ENCODE peak calls at places on chromosomes 7 and 10, in six cellular contexts. One of them, this sample, is unnamed.

GRCh38 chr10:33041783-33042437 is 83.9 kb upstream of the ITGB1 start:
- DNase-seq in brain microvascular endothelial cell: no peak
- DNase-seq in H54: no peak
- DNase-seq in left ventricle myocardium inferior: no peak
- DNase-seq in NCI-H1930: no peak
- DNase-seq in heart right ventricle: no peak
- DNase-seq in this sample: no peak

GRCh38 chr7:22607180-22607579 is 107.2 kb upstream of the STEAP1B start:
- DNase-seq in heart right ventricle: no peak
- DNase-seq in H54: no peak
- DNase-seq in NCI-H1930: no peak
- DNase-seq in brain microvascular endothelial cell: peak
- DNase-seq in left ventricle myocardium inferior: no peak
- DNase-seq in this sample: no peak

GRCh38 chr7:69941077-69941476 is 342.8 kb downstream of the AUTS2 start:
- DNase-seq in H54: no peak
- DNase-seq in left ventricle myocardium inferior: no peak
- DNase-seq in NCI-H1930: no peak
- DNase-seq in heart right ventricle: no peak
- DNase-seq in brain microvascular endothelial cell: no peak
- DNase-seq in this sample: no peak

GRCh38 chr7:151705744-151706567 is 171.0 kb downstream of the PRKAG2 start:
- DNase-seq in brain microvascular endothelial cell: peak
- DNase-seq in NCI-H1930: no peak
- DNase-seq in left ventricle myocardium inferior: peak
- DNase-seq in H54: no peak
- DNase-seq in heart right ventricle: no peak
- DNase-seq in this sample: no peak

GRCh38 chr10:95987685-95988426 is 55.5 kb upstream of the CCNJ start:
- DNase-seq in NCI-H1930: no peak
- DNase-seq in brain microvascular endothelial cell: no peak
- DNase-seq in H54: no peak
- DNase-seq in left ventricle myocardium inferior: no peak
- DNase-seq in heart right ventricle: no peak
- DNase-seq in this sample: no peak

GRCh38 chr7:70797109-70797514 is 334.8 kb upstream of the GALNT17 start:
- DNase-seq in brain microvascular endothelial cell: no peak
- DNase-seq in H54: no peak
- DNase-seq in NCI-H1930: no peak
- DNase-seq in heart right ventricle: no peak
- DNase-seq in left ventricle myocardium inferior: no peak
- DNase-seq in this sample: no peak

GRCh38 chr7:134890246-134891240 is 95.8 kb upstream of the AGBL3 start:
- DNase-seq in left ventricle myocardium inferior: peak
- DNase-seq in heart right ventricle: no peak
- DNase-seq in brain microvascular endothelial cell: peak
- DNase-seq in NCI-H1930: no peak
- DNase-seq in H54: no peak
- DNase-seq in this sample: peak

GRCh38 chr7:117043051-117043546 is 89.8 kb downstream of the ST7 start:
- DNase-seq in NCI-H1930: no peak
- DNase-seq in left ventricle myocardium inferior: no peak
- DNase-seq in heart right ventricle: no peak
- DNase-seq in H54: no peak
- DNase-seq in brain microvascular endothelial cell: no peak
- DNase-seq in this sample: no peak

GRCh38 chr10:51892313-51892712 is 192.9 kb upstream of the CSTF2T start:
- DNase-seq in left ventricle myocardium inferior: no peak
- DNase-seq in heart right ventricle: no peak
- DNase-seq in brain microvascular endothelial cell: no peak
- DNase-seq in H54: no peak
- DNase-seq in NCI-H1930: no peak
- DNase-seq in this sample: no peak

GRCh38 chr10:69377191-69377590 is 39.5 kb downstream of the TACR2 start:
- DNase-seq in heart right ventricle: no peak
- DNase-seq in NCI-H1930: no peak
- DNase-seq in H54: no peak
- DNase-seq in brain microvascular endothelial cell: no peak
- DNase-seq in left ventricle myocardium inferior: no peak
- DNase-seq in this sample: no peak

GRCh38 chr7:30390872-30391646 is 87.5 kb downstream of the NOD1 start:
- DNase-seq in heart right ventricle: no peak
- DNase-seq in brain microvascular endothelial cell: no peak
- DNase-seq in H54: no peak
- DNase-seq in left ventricle myocardium inferior: no peak
- DNase-seq in NCI-H1930: no peak
- DNase-seq in this sample: no peak

GRCh38 chr7:303425-303824 is 13.5 kb downstream of the FOXL3 start:
- DNase-seq in heart right ventricle: no peak
- DNase-seq in NCI-H1930: no peak
- DNase-seq in left ventricle myocardium inferior: no peak
- DNase-seq in brain microvascular endothelial cell: no peak
- DNase-seq in H54: no peak
- DNase-seq in this sample: no peak

GRCh38 chr10:4013651-4014085 is 228.7 kb upstream of the KLF6 start:
- DNase-seq in left ventricle myocardium inferior: peak
- DNase-seq in brain microvascular endothelial cell: no peak
- DNase-seq in H54: no peak
- DNase-seq in NCI-H1930: no peak
- DNase-seq in heart right ventricle: peak
- DNase-seq in this sample: no peak

GRCh38 chr7:90298145-90299038 is 22.7 kb downstream of the FAM237B start:
- DNase-seq in left ventricle myocardium inferior: no peak
- DNase-seq in NCI-H1930: peak
- DNase-seq in brain microvascular endothelial cell: peak
- DNase-seq in H54: peak
- DNase-seq in heart right ventricle: no peak
- DNase-seq in this sample: peak

GRCh38 chr10:121154310-121154709 is 303.1 kb downstream of the WDR11 start:
- DNase-seq in left ventricle myocardium inferior: no peak
- DNase-seq in brain microvascular endothelial cell: no peak
- DNase-seq in heart right ventricle: no peak
- DNase-seq in H54: no peak
- DNase-seq in NCI-H1930: no peak
- DNase-seq in this sample: no peak

GRCh38 chr10:101848894-101849351 is 5.3 kb upstream of the KCNIP2 start:
- DNase-seq in H54: no peak
- DNase-seq in left ventricle myocardium inferior: no peak
- DNase-seq in heart right ventricle: no peak
- DNase-seq in NCI-H1930: no peak
- DNase-seq in brain microvascular endothelial cell: no peak
- DNase-seq in this sample: no peak

GRCh38 chr7:64886956-64887545 is 16.0 kb upstream of the ZNF273 start:
- DNase-seq in H54: no peak
- DNase-seq in heart right ventricle: no peak
- DNase-seq in brain microvascular endothelial cell: no peak
- DNase-seq in left ventricle myocardium inferior: no peak
- DNase-seq in NCI-H1930: no peak
- DNase-seq in this sample: no peak

GRCh38 chr7:82244947-82245346 is 198.6 kb downstream of the CACNA2D1 start:
- DNase-seq in heart right ventricle: no peak
- DNase-seq in H54: no peak
- DNase-seq in brain microvascular endothelial cell: no peak
- DNase-seq in NCI-H1930: peak
- DNase-seq in left ventricle myocardium inferior: no peak
- DNase-seq in this sample: no peak

GRCh38 chr10:75773139-75773801 is 341.8 kb downstream of the LRMDA start:
- DNase-seq in H54: no peak
- DNase-seq in brain microvascular endothelial cell: peak
- DNase-seq in heart right ventricle: no peak
- DNase-seq in left ventricle myocardium inferior: no peak
- DNase-seq in NCI-H1930: no peak
- DNase-seq in this sample: peak

GRCh38 chr7:40077849-40078248 is 56.6 kb downstream of the MPLKIP start:
- DNase-seq in heart right ventricle: no peak
- DNase-seq in brain microvascular endothelial cell: no peak
- DNase-seq in left ventricle myocardium inferior: no peak
- DNase-seq in H54: no peak
- DNase-seq in NCI-H1930: no peak
- DNase-seq in this sample: no peak